ENCODE peak calls at places on chromosomes 6 and 20, in four cellular contexts. One of them, this sample, is unnamed.

GRCh38 chr20:35134472-35134871 is 12.7 kb downstream of the EDEM2 start:
- DNase-seq in HepG2: no peak
- DNase-seq in K562: no peak
- DNase-seq in HEK293T: no peak
- DNase-seq in this sample: no peak

GRCh38 chr6:47007657-47008396 is 34.3 kb downstream of the ADGRF1 start:
- DNase-seq in HepG2: no peak
- DNase-seq in K562: no peak
- DNase-seq in HEK293T: no peak
- DNase-seq in this sample: no peak

GRCh38 chr20:32509639-32510066 is 75.5 kb downstream of the NOL4L start:
- DNase-seq in HepG2: peak
- DNase-seq in K562: no peak
- DNase-seq in HEK293T: no peak
- DNase-seq in this sample: no peak

GRCh38 chr6:30915591-30915946 is 1.5 kb downstream of the VARS2 start:
- DNase-seq in HepG2: peak
- DNase-seq in K562: peak
- DNase-seq in HEK293T: peak
- DNase-seq in this sample: peak

GRCh38 chr20:57902478-57902877 is 192.7 kb upstream of the PMEPA1 start:
- DNase-seq in HepG2: no peak
- DNase-seq in K562: no peak
- DNase-seq in HEK293T: no peak
- DNase-seq in this sample: no peak

GRCh38 chr20:2693996-2694471 is 1.5 kb downstream of the EBF4 start:
- DNase-seq in HepG2: no peak
- DNase-seq in K562: peak
- DNase-seq in HEK293T: no peak
- DNase-seq in this sample: no peak

GRCh38 chr6:166830185-166830890 is 126.0 kb downstream of the RNASET2 start:
- DNase-seq in HepG2: no peak
- DNase-seq in K562: no peak
- DNase-seq in HEK293T: no peak
- DNase-seq in this sample: no peak

GRCh38 chr6:79777713-79778579 is 146.8 kb downstream of the SH3BGRL2 start:
- DNase-seq in HepG2: peak
- DNase-seq in K562: peak
- DNase-seq in HEK293T: peak
- DNase-seq in this sample: peak

GRCh38 chr6:33000053-33000452 is 9.3 kb downstream of the HLA-DOA start:
- DNase-seq in HepG2: peak
- DNase-seq in K562: no peak
- DNase-seq in HEK293T: peak
- DNase-seq in this sample: peak

GRCh38 chr6:37052027-37052628 is 46.7 kb downstream of the FGD2 start:
- DNase-seq in HepG2: peak
- DNase-seq in K562: peak
- DNase-seq in HEK293T: no peak
- DNase-seq in this sample: peak

GRCh38 chr20:59825944-59826759 is 107.3 kb downstream of the SYCP2 start:
- DNase-seq in HepG2: no peak
- DNase-seq in K562: no peak
- DNase-seq in HEK293T: no peak
- DNase-seq in this sample: no peak
- TF ChIP-seq ELF4 in HepG2: no peak
- TF ChIP-seq ELF4 in K562: no peak
- TF ChIP-seq ELF4 in HEK293T: no peak
- TF ChIP-seq ELF4 in this sample: no peak

DNA sequence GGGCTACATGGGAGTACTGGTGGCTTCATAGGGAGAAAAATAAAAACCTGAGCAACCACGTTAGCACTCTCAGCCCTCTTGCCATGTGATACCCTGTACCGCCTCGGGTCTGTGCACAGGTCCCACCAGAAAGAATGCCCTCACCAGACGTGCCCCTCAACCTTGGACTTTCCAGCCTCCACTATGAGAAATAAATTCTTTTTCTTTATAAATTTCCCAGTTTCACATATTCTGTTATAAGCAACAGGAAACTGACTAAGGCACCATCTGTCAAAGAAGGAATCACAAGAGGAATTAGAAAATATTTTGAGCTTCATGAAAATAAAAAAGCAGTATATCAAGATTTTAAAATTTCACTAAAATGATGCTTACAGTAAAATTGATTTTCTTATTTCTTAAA is 168.4 kb upstream of the BMP5 start:
- DNase-seq in HepG2: no peak
- DNase-seq in K562: no peak
- DNase-seq in HEK293T: no peak
- DNase-seq in this sample: no peak
- TF ChIP-seq ELF4 in HepG2: no peak
- TF ChIP-seq ELF4 in K562: no peak
- TF ChIP-seq ELF4 in HEK293T: no peak
- TF ChIP-seq ELF4 in this sample: no peak

DNA sequence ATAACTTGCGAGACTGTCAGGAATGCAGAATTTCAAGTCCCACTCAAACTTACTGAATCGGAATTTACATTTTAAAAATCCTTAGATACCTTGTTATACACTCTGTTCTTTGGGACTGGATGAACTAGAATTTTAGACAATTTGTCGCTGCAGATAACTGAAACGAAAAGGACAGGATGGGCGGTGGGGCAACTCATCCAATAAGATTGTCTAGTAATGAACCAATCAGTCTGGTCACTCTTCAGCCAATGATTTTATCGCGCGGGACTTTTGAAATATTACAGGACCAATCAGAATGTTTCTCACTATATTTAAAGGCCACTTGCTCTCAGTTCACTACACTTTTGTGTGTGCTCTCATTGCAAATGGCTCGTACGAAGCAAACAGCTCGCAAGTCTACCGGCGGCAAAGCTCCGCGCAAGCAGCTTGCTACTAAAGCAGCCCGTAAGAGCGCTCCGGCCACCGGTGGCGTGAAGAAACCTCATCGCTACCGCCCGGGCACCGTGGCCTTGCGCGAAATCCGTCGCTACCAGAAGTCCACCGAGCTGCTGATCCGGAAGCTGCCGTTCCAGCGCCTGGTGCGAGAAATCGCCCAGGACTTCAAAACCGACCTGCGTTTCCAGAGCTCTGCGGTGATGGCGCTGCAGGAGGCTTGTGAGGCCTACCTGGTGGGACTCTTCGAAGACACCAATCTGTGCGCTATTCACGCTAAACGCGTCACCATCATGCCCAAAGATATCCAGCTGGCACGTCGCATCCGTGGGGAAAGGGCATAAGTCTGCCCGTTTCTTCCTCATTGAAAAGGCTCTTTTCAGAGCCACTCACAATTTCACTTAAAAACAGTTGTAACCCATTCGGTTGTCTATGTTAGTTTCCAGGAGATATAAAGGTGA is 41.9 kb upstream of the HFE start:
- DNase-seq in HepG2: peak
- DNase-seq in K562: no peak
- DNase-seq in HEK293T: no peak
- DNase-seq in this sample: peak
- TF ChIP-seq ELF4 in HepG2: no peak
- TF ChIP-seq ELF4 in K562: no peak
- TF ChIP-seq ELF4 in HEK293T: no peak
- TF ChIP-seq ELF4 in this sample: no peak

DNA sequence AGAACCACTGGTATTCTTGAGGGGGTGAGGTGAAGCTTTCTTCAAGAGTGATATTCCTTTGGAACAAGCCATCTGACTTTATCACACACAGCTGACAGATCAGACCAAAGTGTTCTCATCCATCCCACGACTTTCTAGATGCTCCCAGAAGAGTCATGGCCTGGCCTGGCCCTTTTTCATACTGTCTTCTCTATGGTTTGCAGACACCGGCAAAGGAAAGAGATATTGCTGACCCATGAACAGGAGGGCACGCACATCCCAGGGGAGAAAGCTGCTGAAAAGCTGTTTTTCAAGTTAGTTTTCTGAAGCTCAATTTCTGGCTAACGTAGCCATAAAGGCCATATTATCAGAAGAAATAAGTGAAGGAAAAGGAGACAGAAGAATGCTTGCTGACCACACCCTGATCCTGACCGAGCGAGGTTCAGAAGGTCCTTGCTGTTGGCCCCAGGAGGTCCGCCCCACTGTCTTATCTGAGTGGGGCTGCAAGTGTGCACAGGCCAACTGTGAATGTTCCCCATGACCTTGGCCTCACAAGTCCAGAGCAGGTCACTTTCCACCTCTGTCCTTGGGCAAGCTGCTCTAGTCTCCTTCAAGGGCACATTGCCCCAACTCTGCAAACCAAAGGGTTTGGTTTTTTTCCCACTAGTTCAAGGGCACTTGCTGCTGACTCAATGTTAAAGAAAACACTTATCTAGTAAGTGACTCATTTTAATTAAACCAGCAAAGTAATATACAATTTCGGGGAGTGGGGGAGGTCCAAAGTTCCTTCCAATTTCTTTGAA is 2.0 kb downstream of the ACSS1 start:
- DNase-seq in HepG2: no peak
- DNase-seq in K562: peak
- DNase-seq in HEK293T: no peak
- DNase-seq in this sample: no peak
- TF ChIP-seq ELF4 in HepG2: no peak
- TF ChIP-seq ELF4 in K562: no peak
- TF ChIP-seq ELF4 in HEK293T: no peak
- TF ChIP-seq ELF4 in this sample: no peak

DNA sequence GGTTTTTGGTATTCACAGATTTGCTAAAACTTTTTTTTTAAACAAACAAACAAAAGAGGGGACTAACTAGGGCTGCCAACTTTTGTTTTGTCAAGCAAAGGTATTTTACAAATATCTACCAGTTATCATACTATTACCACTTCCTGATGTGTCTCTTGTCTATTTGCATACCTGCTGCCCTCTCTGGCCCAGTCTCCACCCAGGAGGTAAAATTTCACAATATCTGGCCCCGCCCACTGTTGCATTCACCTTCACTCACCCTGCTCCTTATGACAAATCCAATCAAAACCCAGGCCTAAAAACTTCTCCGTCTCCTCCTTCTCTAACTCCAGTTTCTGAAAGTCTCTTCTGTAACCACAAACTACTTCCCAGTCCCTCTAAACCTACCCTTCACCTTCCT is 82.2 kb downstream of the TRERF1 start:
- DNase-seq in HepG2: no peak
- DNase-seq in K562: peak
- DNase-seq in HEK293T: no peak
- DNase-seq in this sample: no peak
- TF ChIP-seq ELF4 in HepG2: no peak
- TF ChIP-seq ELF4 in K562: no peak
- TF ChIP-seq ELF4 in HEK293T: no peak
- TF ChIP-seq ELF4 in this sample: no peak

GRCh38 chr6:24947636-24948035 is 11.9 kb upstream of the RIPOR2 start:
- DNase-seq in HepG2: no peak
- DNase-seq in K562: no peak
- DNase-seq in HEK293T: no peak
- DNase-seq in this sample: no peak
- TF ChIP-seq ELF4 in HepG2: no peak
- TF ChIP-seq ELF4 in K562: no peak
- TF ChIP-seq ELF4 in HEK293T: no peak
- TF ChIP-seq ELF4 in this sample: no peak

GRCh38 chr6:116444991-116445566 is 16.1 kb upstream of the CALHM6 start:
- DNase-seq in HepG2: no peak
- DNase-seq in K562: no peak
- DNase-seq in HEK293T: no peak
- DNase-seq in this sample: no peak

GRCh38 chr6:116446399-116446798 is 14.8 kb upstream of the CALHM6 start:
- DNase-seq in HepG2: no peak
- DNase-seq in K562: no peak
- DNase-seq in HEK293T: no peak
- DNase-seq in this sample: no peak

GRCh38 chr6:116447052-116447451 is 14.1 kb upstream of the CALHM6 start:
- DNase-seq in HepG2: no peak
- DNase-seq in K562: no peak
- DNase-seq in HEK293T: no peak
- DNase-seq in this sample: no peak

GRCh38 chr6:116450185-116450710 is 10.9 kb upstream of the CALHM6 start:
- DNase-seq in HepG2: no peak
- DNase-seq in K562: no peak
- DNase-seq in HEK293T: no peak
- DNase-seq in this sample: no peak

DNA sequence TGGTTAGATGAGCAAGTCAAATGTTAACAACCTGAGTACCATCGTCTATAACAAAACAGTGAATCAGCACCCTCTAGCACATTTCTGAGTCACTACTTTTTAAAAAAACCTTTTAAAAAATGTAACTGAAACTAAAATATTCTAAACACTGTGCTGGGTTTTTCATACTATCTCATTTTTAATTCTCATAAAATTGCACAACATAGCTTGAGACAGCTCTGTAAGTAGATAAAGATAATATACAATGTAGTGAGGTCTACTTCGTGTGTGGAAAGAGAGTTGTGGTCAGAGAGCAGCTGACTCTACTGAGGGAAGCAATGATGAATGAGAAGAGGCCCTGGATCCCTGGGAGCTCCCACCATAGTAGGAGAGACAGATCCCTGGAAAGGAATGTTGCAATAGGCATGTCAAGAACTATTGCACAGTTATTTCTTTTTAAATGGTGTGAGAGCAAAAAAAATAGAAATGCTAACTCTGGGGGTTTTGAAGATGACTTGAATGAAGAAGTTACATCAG is 13.6 kb upstream of the CALHM6 start:
- DNase-seq in HepG2: no peak
- DNase-seq in K562: no peak
- DNase-seq in HEK293T: no peak
- DNase-seq in this sample: no peak
- TF ChIP-seq ELF4 in HepG2: no peak
- TF ChIP-seq ELF4 in K562: no peak
- TF ChIP-seq ELF4 in HEK293T: no peak
- TF ChIP-seq ELF4 in this sample: no peak

GRCh38 chr6:56643379-56644089 is 845 bp upstream of the DST start:
- DNase-seq in HepG2: no peak
- DNase-seq in K562: no peak
- DNase-seq in HEK293T: no peak
- DNase-seq in this sample: no peak
- TF ChIP-seq ELF4 in HepG2: no peak
- TF ChIP-seq ELF4 in K562: no peak
- TF ChIP-seq ELF4 in HEK293T: no peak
- TF ChIP-seq ELF4 in this sample: no peak

DNA sequence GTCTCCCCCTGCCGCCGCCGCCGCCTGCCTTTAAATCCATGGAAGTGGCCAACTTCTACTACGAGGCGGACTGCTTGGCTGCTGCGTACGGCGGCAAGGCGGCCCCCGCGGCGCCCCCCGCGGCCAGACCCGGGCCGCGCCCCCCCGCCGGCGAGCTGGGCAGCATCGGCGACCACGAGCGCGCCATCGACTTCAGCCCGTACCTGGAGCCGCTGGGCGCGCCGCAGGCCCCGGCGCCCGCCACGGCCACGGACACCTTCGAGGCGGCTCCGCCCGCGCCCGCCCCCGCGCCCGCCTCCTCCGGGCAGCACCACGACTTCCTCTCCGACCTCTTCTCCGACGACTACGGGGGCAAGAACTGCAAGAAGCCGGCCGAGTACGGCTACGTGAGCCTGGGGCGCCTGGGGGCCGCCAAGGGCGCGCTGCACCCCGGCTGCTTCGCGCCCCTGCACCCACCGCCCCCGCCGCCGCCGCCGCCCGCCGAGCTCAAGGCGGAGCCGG is 485 bp downstream of the CEBPB start:
- DNase-seq in HepG2: no peak
- DNase-seq in K562: peak
- DNase-seq in HEK293T: no peak
- DNase-seq in this sample: no peak
- TF ChIP-seq ELF4 in HepG2: no peak
- TF ChIP-seq ELF4 in K562: no peak
- TF ChIP-seq ELF4 in HEK293T: no peak
- TF ChIP-seq ELF4 in this sample: no peak